ENCODE peak calls at places on chromosomes 6 and 20, in eight cellular contexts. Z, V, T, D, Q, M, H and O are unnamed samples.
A peak's percentile ranks its signal among the peaks of the same experiment; 100 is the strongest.

GRCh38 chr6:43728586-43728985 is 41.0 kb upstream of the MRPS18A start:
- DNase-seq in V (no peak), Z (no peak), D (no peak), H (no peak), Q (no peak), M (no peak), T (no peak), O (no peak)

GRCh38 chr6:158043008-158043407 is 61.3 kb downstream of the SYNJ2 start:
- DNase-seq in Z (no peak), M (no peak), Q (no peak), D (peak; percentile 36), T (no peak), V (no peak), H (no peak), O (peak; percentile 54)

GRCh38 chr6:53312355-53312754 is 36.4 kb downstream of the ELOVL5 start:
- DNase-seq in V (no peak), Z (peak; percentile 72), T (no peak), D (no peak), Q (no peak), H (no peak), M (no peak), O (no peak)

GRCh38 chr6:3455490-3456394 is 1.1 kb downstream of the SLC22A23 start:
- DNase-seq in T (peak; percentile 29), D (peak; percentile 59), M (peak; percentile 54), Z (no peak), Q (peak; percentile 80), V (peak; percentile 29), H (peak; percentile 77), O (peak; percentile 73)

GRCh38 chr20:7113577-7114466 is 346.3 kb downstream of the BMP2 start:
- DNase-seq in D (no peak), Z (peak; percentile 37), T (peak; percentile 17), Q (no peak), M (no peak), H (no peak), V (peak; percentile 24), O (no peak)

GRCh38 chr6:122818866-122819265 is 29.8 kb downstream of the SMPDL3A start:
- DNase-seq in Q (no peak), M (no peak), Z (no peak), T (no peak), D (no peak), V (no peak), H (no peak), O (no peak)

GRCh38 chr6:110033749-110034636 is 55.9 kb downstream of the GPR6 start:
- DNase-seq in H (no peak), Z (no peak), T (no peak), Q (no peak), V (no peak), M (no peak), D (no peak), O (no peak)

GRCh38 chr6:5657684-5658429 is 348.9 kb downstream of the NRN1 start:
- DNase-seq in V (no peak), Z (no peak), M (no peak), Q (no peak), D (no peak), H (no peak), T (no peak), O (no peak)

GRCh38 chr6:106913111-106913510 is 61.4 kb downstream of the CD24 start:
- DNase-seq in H (peak; percentile 69), Q (no peak), M (no peak), T (no peak), D (no peak), Z (no peak), V (no peak), O (no peak)

GRCh38 chr6:7617954-7618764 is 28.2 kb downstream of the SNRNP48 start:
- DNase-seq in Q (no peak), V (peak; percentile 49), M (no peak), H (no peak), Z (no peak), D (peak; percentile 70), T (no peak), O (peak; percentile 73)

GRCh38 chr6:24743265-24743943 is 24.4 kb upstream of the C6orf62 start:
- DNase-seq in Q (no peak), H (no peak), Z (no peak), D (no peak), V (peak; percentile 33), T (no peak), M (peak; percentile 39), O (no peak)

GRCh38 chr20:50034567-50035170 is 51.9 kb downstream of the SNAI1 start:
- DNase-seq in V (no peak), Q (no peak), T (peak; percentile 45), M (no peak), D (no peak), Z (no peak), H (no peak), O (no peak)

GRCh38 chr6:33613146-33613793 is 7.9 kb upstream of the ITPR3 start:
- DNase-seq in D (no peak), M (no peak), Z (no peak), H (no peak), V (no peak), T (no peak), Q (no peak), O (no peak)

GRCh38 chr20:58112017-58112781 is 116.3 kb downstream of the ANKRD60 start:
- DNase-seq in V (no peak), H (no peak), D (no peak), Q (no peak), T (no peak), M (no peak), Z (peak; percentile 4), O (no peak)

GRCh38 chr6:147106759-147107401 is 97.3 kb upstream of the STXBP5 start:
- DNase-seq in M (no peak), V (no peak), T (no peak), Q (no peak), Z (no peak), H (no peak), D (no peak), O (no peak)

GRCh38 chr20:62955519-62956386 is 3.2 kb downstream of the SLC17A9 start:
- DNase-seq in M (no peak), T (no peak), H (peak; percentile 55), V (no peak), Z (no peak), D (peak; percentile 39), Q (no peak), O (no peak)

GRCh38 chr6:114941078-114941477 is 598.3 kb upstream of the HS3ST5 start:
- DNase-seq in T (no peak), H (no peak), V (no peak), Z (no peak), Q (no peak), M (no peak), D (no peak), O (no peak)

GRCh38 chr6:124203812-124204167 is 400.1 kb downstream of the NKAIN2 start:
- DNase-seq in D (no peak), Z (no peak), H (no peak), T (no peak), Q (no peak), M (no peak), V (no peak), O (no peak)

DNA sequence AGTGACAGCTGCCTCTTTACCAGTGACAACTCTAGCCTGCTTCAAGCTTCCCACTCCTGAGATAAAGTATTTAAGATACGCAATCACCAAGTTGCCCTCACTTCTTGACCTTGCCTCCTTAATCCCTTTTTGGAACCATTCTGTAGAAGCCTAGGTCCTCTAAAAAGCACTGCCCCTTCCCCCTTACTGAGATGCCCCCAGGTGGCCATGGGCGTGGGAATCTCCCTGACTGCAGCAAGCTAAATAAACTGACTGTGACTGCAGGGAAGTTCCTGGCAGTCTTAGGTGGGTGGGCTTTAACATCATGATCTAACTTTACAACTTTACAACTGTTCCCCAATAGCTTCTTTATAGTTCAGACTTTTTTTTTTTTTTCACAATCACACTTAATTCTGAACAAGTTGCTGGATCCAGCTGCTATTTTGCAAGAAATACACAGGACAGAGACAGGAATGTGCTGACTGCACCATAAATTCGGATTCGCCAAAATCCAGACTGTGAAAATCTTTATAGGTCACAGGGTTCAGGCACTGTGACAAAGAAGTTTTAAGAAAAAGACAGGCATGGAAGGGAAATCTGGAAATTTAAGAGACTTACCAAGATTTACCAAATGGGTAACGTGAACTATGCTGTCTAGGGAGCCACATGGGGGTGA is 344.2 kb upstream of the SULF2 start:
- DNase-seq in V (no peak), T (no peak), H (no peak), Z (no peak), D (no peak), M (no peak), Q (no peak), O (no peak)
- H3K27ac ChIP-seq in V (no peak overlapping the region), T (no peak overlapping the region), H (no peak overlapping the region), Z (no peak overlapping the region), D (no peak overlapping the region), M (no peak overlapping the region), Q (no peak overlapping the region), O (no peak overlapping the region)

DNA sequence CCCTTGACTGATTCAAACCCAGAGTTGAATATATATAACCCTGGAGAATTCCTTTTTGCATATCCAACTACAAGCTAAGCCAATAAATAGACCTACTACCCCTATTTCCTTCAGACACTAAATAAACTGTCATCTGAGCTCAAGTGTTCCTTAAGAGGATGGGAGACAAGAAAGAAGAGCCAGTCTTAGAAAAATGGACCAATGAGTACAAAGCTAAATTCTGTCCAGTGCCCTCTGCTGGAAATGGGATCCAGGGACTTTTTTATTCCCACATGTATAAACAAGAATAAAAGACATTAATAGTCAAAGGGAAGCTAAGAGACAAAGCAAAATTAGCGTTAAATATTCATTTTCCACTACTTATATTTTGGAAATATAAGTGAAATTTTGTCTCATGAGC is 4.8 kb downstream of the PPP1R10 start:
- DNase-seq in D (no peak), V (no peak), T (no peak), H (no peak), Z (no peak), Q (no peak), M (no peak), O (no peak)
- TF ChIP-seq CTCF in D (peak; percentile 21), V (peak; percentile 14), T (peak; percentile 47), H (no peak), Z (peak; percentile 63), Q (no peak), M (peak; percentile 53), O (peak; percentile 41)

DNA sequence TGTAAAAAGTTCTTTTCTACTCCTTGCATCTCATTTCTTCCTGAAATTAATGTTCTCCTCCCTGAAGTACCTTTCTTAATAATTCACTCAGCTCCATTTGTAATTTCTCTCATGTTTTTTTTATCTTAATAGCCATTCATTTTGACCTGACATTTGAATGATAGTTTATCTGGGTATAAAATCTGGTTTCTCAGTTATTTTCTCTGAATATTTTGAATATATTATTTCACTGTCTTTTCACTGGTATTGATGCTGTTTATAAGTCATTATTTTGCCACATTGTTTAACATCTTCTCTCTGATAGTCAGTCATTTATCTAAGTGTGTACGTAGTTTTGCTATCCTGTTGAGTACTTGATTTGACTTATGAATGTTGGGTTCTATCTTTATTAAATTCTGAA is 68.8 kb upstream of the ARHGAP18 start:
- DNase-seq in Q (no peak), M (no peak), T (no peak), H (no peak), D (no peak), V (no peak), Z (no peak), O (no peak)
- H3K27ac ChIP-seq in Q (no peak overlapping the region), M (no peak overlapping the region), T (no peak overlapping the region), H (no peak overlapping the region), D (no peak overlapping the region), V (no peak overlapping the region), Z (no peak overlapping the region), O (no peak overlapping the region)

DNA sequence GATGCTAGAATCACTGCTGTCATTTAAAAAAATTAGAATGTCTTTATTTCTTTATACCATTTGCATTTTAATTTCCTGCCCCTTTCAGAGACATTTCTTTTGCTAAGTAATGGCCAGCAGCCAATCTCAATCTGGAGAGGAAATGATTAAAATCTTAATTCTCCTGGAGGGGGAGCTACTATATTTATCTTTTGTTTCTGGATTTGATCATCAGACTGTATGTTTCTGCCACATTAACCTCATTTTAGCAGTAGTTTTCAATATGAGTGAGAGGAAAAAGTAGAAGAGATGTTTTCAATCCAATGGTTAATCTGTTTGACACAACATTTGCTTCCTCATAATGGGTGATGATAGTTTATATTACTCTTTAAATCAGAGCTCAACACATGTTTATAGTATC is 138.0 kb downstream of the FUT9 start:
- DNase-seq in Z (no peak), T (no peak), M (no peak), Q (no peak), D (no peak), H (no peak), V (no peak), O (no peak)
- TF ChIP-seq CTCF in Z (no peak), T (no peak), M (no peak), Q (no peak), D (no peak), H (no peak), V (no peak), O (no peak)